ENCODE peak calls at places on chromosomes 12 and 14, in five cellular contexts. L is HFF-Myc, Y is AG04449, G is right lobe of liver, V is fibroblast of villous mesenchyme. Q is an unnamed sample.

GRCh38 chr14:92785601-92786426 is 8.3 kb upstream of the GOLGA5 start:
- DNase-seq in L (peak; percentile 59), Y (no peak), G (no peak), V (peak; percentile 91), Q (no peak)

GRCh38 chr14:23099212-23099861 is 4.0 kb downstream of the C14orf119 start:
- DNase-seq in L (no peak), Y (no peak), G (no peak), V (no peak), Q (no peak)

GRCh38 chr12:49706351-49707126 is 666 bp downstream of the FMNL3 start:
- DNase-seq in L (no peak), Y (no peak), G (peak; percentile 56), V (peak; percentile 50), Q (no peak)

GRCh38 chr14:69355955-69356321 is 42.2 kb downstream of the ERH start:
- DNase-seq in L (no peak), Y (peak; percentile 49), G (no peak), V (peak; percentile 4), Q (peak; percentile 47)

GRCh38 chr12:6038160-6038559 is 86.3 kb downstream of the VWF start:
- DNase-seq in L (no peak), Y (no peak), G (no peak), V (peak; percentile 82), Q (no peak)

GRCh38 chr12:65930114-65930828 is 106.0 kb downstream of the HMGA2 start:
- DNase-seq in L (no peak), Y (no peak), G (no peak), V (no peak), Q (no peak)

GRCh38 chr12:24488906-24489619 is 459.8 kb downstream of the BCAT1 start:
- DNase-seq in L (no peak), Y (no peak), G (no peak), V (no peak), Q (no peak)

GRCh38 chr12:113333111-113333750 is 1.7 kb downstream of the SLC8B1 start:
- DNase-seq in L (no peak), Y (no peak), G (no peak), V (no peak), Q (no peak)

GRCh38 chr12:100823988-100824387 is 29.4 kb downstream of the ANO4 start:
- DNase-seq in L (no peak), Y (peak; percentile 16), G (no peak), V (peak; percentile 65), Q (peak; percentile 21)

GRCh38 chr12:29692237-29692636 is 91.5 kb downstream of the TMTC1 start:
- DNase-seq in L (no peak), Y (no peak), G (no peak), V (no peak), Q (no peak)

GRCh38 chr14:75123991-75124390 is 2.9 kb downstream of the NEK9 start:
- DNase-seq in L (peak; percentile 38), Y (no peak), G (no peak), V (peak; percentile 81), Q (no peak)

GRCh38 chr12:74689071-74689655 is 151.5 kb downstream of the ATXN7L3B start:
- DNase-seq in L (peak; percentile 20), Y (peak; percentile 33), G (no peak), V (peak; percentile 59), Q (peak; percentile 3)

GRCh38 chr12:130875193-130875592 is 3.3 kb downstream of the RAN start:
- DNase-seq in L (no peak), Y (no peak), G (no peak), V (no peak), Q (no peak)

DNA sequence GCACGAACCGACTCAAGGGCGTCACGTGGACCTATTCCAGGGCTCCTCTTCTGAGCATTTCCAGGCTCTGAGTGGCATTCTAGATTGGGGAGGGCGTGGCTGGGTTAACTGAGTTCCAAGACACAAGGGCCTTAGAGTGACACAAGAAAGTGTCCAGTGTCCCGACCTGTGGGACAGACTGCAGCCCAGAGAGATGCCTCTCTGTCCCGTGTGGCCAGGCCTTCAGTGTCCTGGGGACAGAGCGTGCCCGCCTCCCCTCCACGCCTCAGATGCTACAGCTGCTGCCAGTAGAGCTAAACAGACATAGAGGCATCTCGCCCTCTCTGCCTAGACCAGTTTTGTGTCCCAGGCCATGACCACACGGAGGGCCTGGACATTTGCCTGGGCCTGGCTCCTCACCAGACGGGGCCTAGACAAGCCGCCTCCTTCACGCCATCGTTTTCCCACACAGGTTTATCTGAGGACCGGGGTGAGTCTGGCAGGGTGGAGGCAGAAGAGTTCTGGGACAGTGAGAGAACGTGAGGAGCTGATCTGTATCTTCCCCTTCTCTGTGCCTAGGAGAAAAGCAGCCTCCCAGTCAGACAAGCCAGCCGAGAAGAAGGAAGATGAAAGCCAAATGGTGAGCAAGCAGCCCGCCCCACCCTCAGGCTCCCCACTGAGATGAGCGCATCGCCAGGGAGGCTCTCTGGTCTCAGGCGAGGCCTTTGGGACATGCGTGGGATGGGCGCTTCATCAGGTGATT is 27.1 kb downstream of the DEGS2 start:
- DNase-seq in L (peak; percentile 15), Y (no peak), G (no peak), V (peak; percentile 24), Q (peak; percentile 36)
- H3K4me3 ChIP-seq in L (no peak overlapping the region), Y (no peak overlapping the region), G (no peak overlapping the region), V (no peak overlapping the region), Q (no peak overlapping the region)

DNA sequence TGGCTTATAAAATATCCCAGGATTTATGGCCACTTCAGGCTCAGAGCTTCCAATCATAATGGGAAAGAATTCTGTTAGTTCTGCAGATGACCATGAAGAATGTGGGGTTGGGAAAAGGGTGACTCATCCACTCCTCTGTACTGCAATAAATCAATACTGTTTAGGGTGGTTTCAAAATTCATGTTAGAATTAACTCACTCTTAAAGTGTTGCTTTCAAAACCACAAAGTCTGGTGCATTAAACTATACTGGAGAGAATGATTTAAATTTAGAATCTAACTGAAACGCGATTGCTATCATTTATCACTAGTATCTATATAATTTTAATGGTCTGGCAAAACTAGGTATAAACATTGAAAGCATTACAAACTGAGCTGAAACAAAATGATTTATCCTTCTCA is 798 bp downstream of the CCDC198 start:
- DNase-seq in L (no peak), Y (peak; percentile 14), G (no peak), V (peak; percentile 85), Q (peak; percentile 28)
- TF ChIP-seq CTCF in L (no peak), Y (no peak), G (no peak), V (no peak), Q (no peak)

DNA sequence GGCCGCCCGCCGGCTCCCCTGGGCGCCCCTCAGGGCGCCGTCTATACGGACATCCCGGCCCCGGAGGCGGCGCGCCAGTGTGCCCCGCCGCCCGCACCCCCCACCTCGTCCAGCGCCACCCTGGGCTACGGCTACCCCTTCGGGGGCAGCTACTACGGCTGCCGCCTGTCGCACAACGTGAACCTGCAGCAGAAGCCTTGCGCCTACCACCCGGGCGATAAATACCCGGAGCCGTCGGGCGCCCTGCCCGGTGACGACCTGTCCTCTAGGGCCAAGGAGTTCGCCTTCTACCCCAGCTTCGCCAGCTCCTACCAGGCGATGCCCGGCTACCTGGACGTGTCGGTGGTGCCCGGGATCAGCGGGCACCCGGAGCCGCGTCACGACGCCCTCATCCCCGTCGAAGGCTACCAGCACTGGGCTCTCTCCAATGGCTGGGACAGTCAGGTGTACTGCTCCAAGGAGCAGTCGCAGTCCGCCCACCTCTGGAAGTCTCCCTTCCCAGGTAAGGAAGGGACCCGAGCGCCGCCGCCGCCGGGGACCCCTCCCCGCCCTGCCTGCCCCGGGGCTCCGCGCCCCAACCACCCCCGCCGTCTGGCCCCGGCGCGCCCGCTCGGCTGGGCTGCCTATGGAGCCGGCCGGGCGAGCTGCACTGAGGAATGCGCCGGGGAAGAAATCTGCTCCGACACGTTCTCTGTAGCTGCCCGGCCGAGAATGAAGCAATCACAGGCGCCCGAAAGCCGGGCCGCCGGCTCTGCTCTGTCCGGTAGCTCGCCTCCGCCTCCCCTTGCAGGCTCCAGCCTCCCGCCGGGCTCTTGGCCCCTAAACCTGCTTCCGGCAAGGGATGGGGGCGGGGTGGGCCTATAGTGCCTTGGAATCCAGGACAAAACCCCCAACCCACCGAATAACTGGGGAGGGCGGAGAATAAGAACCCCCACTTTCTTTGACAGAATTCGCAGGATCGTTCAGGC is 794 bp downstream of the HOXC13 start:
- DNase-seq in L (no peak), Y (no peak), G (no peak), V (peak; percentile 48), Q (no peak)
- H3K4me3 ChIP-seq in L (no peak overlapping the region), Y (no peak overlapping the region), G (no peak overlapping the region), V (no peak overlapping the region), Q (peak overlapping the region; percentile 44)

DNA sequence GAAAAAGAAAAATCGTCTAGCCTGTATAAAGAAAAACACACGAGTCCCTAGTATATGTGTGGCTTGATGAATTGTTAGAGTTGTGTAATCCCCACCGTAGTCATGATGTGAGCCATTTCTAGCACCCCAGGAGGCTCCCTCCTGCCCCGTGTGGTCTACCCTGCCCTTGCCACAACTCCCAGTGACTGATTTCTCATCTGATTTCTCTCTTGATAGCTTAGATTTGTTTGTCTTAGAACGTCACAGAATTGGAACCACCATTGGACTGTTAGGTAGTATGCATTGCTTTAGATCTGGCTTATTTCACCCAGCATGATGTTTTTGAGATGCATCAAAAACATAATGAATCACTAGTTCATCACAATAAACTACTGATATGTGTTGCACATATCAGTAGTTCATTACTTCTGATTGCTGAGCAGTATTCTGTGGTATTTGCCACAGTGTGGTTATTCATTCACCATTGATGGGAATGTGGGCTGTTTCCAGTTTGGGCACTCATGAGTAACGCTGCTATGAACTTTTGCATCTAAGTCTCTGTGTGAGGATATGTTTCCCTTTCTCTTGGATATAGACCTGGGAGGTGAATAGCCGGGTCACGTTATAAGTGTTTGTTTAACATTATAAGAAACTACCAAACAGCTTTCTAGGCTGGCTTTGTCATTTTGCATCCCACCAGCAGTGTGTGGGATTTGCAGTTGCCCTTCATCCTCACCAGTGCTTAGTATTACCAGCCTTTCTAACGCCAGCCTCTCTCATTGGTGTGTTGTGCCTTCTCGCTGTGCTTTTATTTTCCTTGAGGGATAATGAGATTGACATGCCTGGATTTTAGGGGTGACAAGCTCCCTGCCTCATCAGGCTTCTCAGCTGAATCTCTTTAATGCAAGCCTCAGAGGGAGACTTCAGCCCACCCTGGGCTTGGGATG is 31.9 kb upstream of the NCOR2 start:
- DNase-seq in L (no peak), Y (no peak), G (no peak), V (peak; percentile 49), Q (no peak)
- TF ChIP-seq CTCF in L (no peak), Y (peak; percentile 25), G (no peak), V (no peak), Q (peak; percentile 29)

DNA sequence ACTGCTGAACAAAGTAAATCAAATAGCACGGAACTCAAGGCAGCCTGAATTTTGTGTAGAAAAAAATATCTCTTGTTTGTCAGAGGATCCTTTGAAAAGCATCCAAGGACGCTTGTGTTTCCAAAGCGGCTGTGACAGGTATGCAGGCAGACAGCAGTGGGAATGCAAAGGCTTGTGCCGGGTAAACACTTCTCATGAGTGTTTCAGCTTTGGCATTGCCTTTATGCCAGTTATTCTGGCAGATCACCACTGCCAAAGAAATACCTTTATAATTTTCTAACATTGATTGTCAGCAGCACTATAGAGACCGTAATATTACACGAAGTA is 128.5 kb downstream of the NDUFA12 start:
- DNase-seq in L (no peak), Y (no peak), G (no peak), V (no peak), Q (no peak)
- H3K4me3 ChIP-seq in L (no peak overlapping the region), Y (no peak overlapping the region), G (no peak overlapping the region), V (no peak overlapping the region), Q (no peak overlapping the region)

Q was measured in BJ.